ENCODE peak calls at places on chromosome 18, in five cellular contexts. M is heart right ventricle; D is activated naive CD8-positive, alpha-beta T cell treated with anti-CD3 and anti-CD28 coated beads, Interleukin-2, amount 10 ng/mL, durations not matched to agents 7 days and 5 days; O is head of caudate nucleus; S is adipocyte. V is an unnamed sample.

GRCh38 chr18:38619129-38619528 is 1053.5 kb upstream of the CELF4 start:
- DNase-seq in M (no peak), D (no peak), O (no peak), S (no peak), V (no peak)

GRCh38 chr18:47331641-47332040 is 80.2 kb upstream of the SKOR2 start:
- DNase-seq in M (no peak), D (no peak), O (peak), S (no peak), V (no peak)

GRCh38 chr18:77397056-77397455 is 147.4 kb downstream of the GALR1 start:
- DNase-seq in M (no peak), D (no peak), O (no peak), S (no peak), V (no peak)

GRCh38 chr18:48740846-48741485 is 202.1 kb downstream of the CTIF start:
- DNase-seq in M (peak), D (no peak), O (no peak), S (no peak), V (no peak)

GRCh38 chr18:21604711-21605110 is 4.2 kb upstream of the ESCO1 start:
- DNase-seq in M (no peak), D (no peak), O (no peak), S (no peak), V (peak)

GRCh38 chr18:35933982-35934381 is 38.5 kb upstream of the RMP24 start:
- DNase-seq in M (no peak), D (no peak), O (no peak), S (no peak), V (no peak)

GRCh38 chr18:34098109-34098508 is 126.6 kb downstream of the NOL4 start:
- DNase-seq in M (no peak), D (no peak), O (no peak), S (no peak), V (no peak)

GRCh38 chr18:35000457-35000856 is 40.8 kb upstream of the MAPRE2 start:
- DNase-seq in M (no peak), D (no peak), O (peak), S (no peak), V (no peak)

GRCh38 chr18:35458677-35459441 is 38.9 kb downstream of the INO80C start:
- DNase-seq in M (peak), D (no peak), O (no peak), S (peak), V (peak)

GRCh38 chr18:23943903-23944624 is 70.5 kb upstream of the TTC39C start:
- DNase-seq in M (no peak), D (no peak), O (peak), S (peak), V (peak)

GRCh38 chr18:49464718-49465598 is 4.5 kb upstream of the DYM start:
- DNase-seq in M (no peak), D (no peak), O (no peak), S (no peak), V (peak)

GRCh38 chr18:463442-464310 is 36.8 kb downstream of the COLEC12 start:
- DNase-seq in M (no peak), D (no peak), O (no peak), S (no peak), V (no peak)

GRCh38 chr18:8776544-8776943 is 71.2 kb downstream of the MTCL1 start:
- DNase-seq in M (no peak), D (no peak), O (no peak), S (no peak), V (no peak)

GRCh38 chr18:68234676-68235075 is 480.2 kb downstream of the TMX3 start:
- DNase-seq in M (no peak), D (no peak), O (no peak), S (no peak), V (peak)

GRCh38 chr18:54277899-54278298 is 8.6 kb downstream of the POLI start:
- DNase-seq in M (no peak), D (no peak), O (no peak), S (no peak), V (no peak)

GRCh38 chr18:61388010-61388409 is 54.8 kb downstream of the CDH20 start:
- DNase-seq in M (no peak), D (no peak), O (no peak), S (peak), V (peak)

GRCh38 chr18:13291745-13292447 is 73.3 kb downstream of the LDLRAD4 start:
- DNase-seq in M (no peak), D (no peak), O (no peak), S (no peak), V (no peak)

GRCh38 chr18:22471546-22472131 is 53.9 kb upstream of the CTAGE1 start:
- DNase-seq in M (peak), D (no peak), O (no peak), S (peak), V (peak)

GRCh38 chr18:22482948-22483347 is 65.2 kb upstream of the CTAGE1 start:
- DNase-seq in M (no peak), D (no peak), O (no peak), S (no peak), V (no peak)

GRCh38 chr18:63970803-63971191 is 916 bp downstream of the SERPINB8 start:
- DNase-seq in M (peak), D (no peak), O (peak), S (peak), V (no peak)